ENCODE peak calls at places on chromosome 15, in nine cellular contexts. Y, H, V, T, N, D, P, U and F are unnamed samples.

GRCh38 chr15:39270976-39271375 is 309.9 kb upstream of the THBS1 start:
- DNase-seq in T (no peak), Y (no peak), D (no peak), H (no peak), U (no peak), P (no peak), V (peak; percentile 99), N (peak; percentile 80), F (no peak)

GRCh38 chr15:53910236-53910849 is 67.9 kb upstream of the UNC13C start:
- DNase-seq in H (no peak), U (no peak), D (peak; percentile 30), V (peak; percentile 4), P (no peak), Y (no peak), T (no peak), N (peak; percentile 89), F (peak; percentile 46)

GRCh38 chr15:63107895-63108546 is 13.6 kb upstream of the LACTB start:
- DNase-seq in Y (no peak), N (peak; percentile 95), T (no peak), V (peak; percentile 100), D (peak; percentile 39), P (peak; percentile 34), U (no peak), H (peak; percentile 27), F (peak; percentile 25)

GRCh38 chr15:90037961-90038633 is 37.0 kb downstream of the ZNF710 start:
- DNase-seq in U (peak; percentile 5), Y (peak; percentile 57), T (peak; percentile 13), P (no peak), V (peak; percentile 82), N (peak; percentile 78), H (no peak), D (no peak), F (no peak)

GRCh38 chr15:45539680-45540079 is 17.1 kb upstream of the SLC30A4 start:
- DNase-seq in T (no peak), N (no peak), Y (no peak), H (no peak), V (no peak), U (no peak), D (no peak), P (no peak), F (no peak)

GRCh38 chr15:98282656-98283332 is 322.3 kb downstream of the ARRDC4 start:
- DNase-seq in N (no peak), V (no peak), T (no peak), U (no peak), D (no peak), Y (no peak), H (no peak), P (no peak), F (no peak)

GRCh38 chr15:57509965-57510364 is 81.7 kb upstream of the MYZAP start:
- DNase-seq in Y (no peak), D (no peak), P (no peak), U (no peak), T (no peak), H (no peak), N (no peak), V (peak; percentile 34), F (no peak)

GRCh38 chr15:27679621-27680521 is 419.2 kb downstream of the OCA2 start:
- DNase-seq in P (no peak), Y (no peak), N (no peak), D (no peak), U (no peak), H (no peak), T (no peak), V (peak; percentile 47), F (no peak)

GRCh38 chr15:32851619-32852416 is 134.0 kb downstream of the GREM1 start:
- DNase-seq in T (no peak), D (no peak), U (no peak), Y (no peak), H (no peak), P (no peak), N (peak; percentile 66), V (peak; percentile 87), F (no peak)

GRCh38 chr15:86855962-86856361 is 776.3 kb downstream of the AGBL1 start:
- DNase-seq in P (no peak), D (no peak), Y (no peak), H (no peak), U (no peak), V (no peak), N (no peak), T (no peak), F (no peak)

GRCh38 chr15:38610748-38611147 is 46.1 kb upstream of the RASGRP1 start:
- DNase-seq in D (no peak), H (no peak), U (no peak), V (no peak), P (no peak), N (no peak), Y (peak; percentile 28), T (no peak), F (no peak)

GRCh38 chr15:51315726-51316125 is 22.7 kb downstream of the CYP19A1 start:
- DNase-seq in H (no peak), N (no peak), D (no peak), T (no peak), V (no peak), P (no peak), Y (no peak), U (no peak), F (no peak)

GRCh38 chr15:79430901-79431635 is 1.1 kb upstream of the MINAR1 start:
- DNase-seq in D (no peak), N (no peak), Y (no peak), P (no peak), V (peak; percentile 15), U (no peak), H (no peak), T (no peak), F (no peak)

GRCh38 chr15:35019401-35020327 is 31.6 kb upstream of the ZNF770 start:
- DNase-seq in T (no peak), H (no peak), Y (no peak), U (no peak), N (peak; percentile 57), P (no peak), V (peak; percentile 21), D (no peak), F (no peak)

GRCh38 chr15:90013503-90013937 is 12.4 kb downstream of the ZNF710 start:
- DNase-seq in P (no peak), V (no peak), D (peak; percentile 7), Y (peak; percentile 42), U (no peak), T (no peak), H (no peak), N (no peak), F (peak; percentile 2)

GRCh38 chr15:77944002-77944867 is 133.3 kb downstream of the TBC1D2B start:
- DNase-seq in T (peak; percentile 89), H (peak; percentile 77), Y (peak; percentile 31), D (peak; percentile 88), V (peak; percentile 83), U (peak; percentile 89), N (peak; percentile 52), P (peak; percentile 88), F (peak; percentile 86)

GRCh38 chr15:41562784-41563198 is 3.8 kb downstream of the TYRO3 start:
- DNase-seq in H (no peak), V (peak; percentile 40), P (peak; percentile 33), N (no peak), T (no peak), Y (no peak), U (no peak), D (no peak), F (no peak)
- H3K4me1 ChIP-seq in H (no peaks in the 10 kb centered on the region), V (peaks cover 6% of the 10 kb centered on the region), P (peaks cover 14% of the 10 kb centered on the region), N (peaks cover 16% of the 10 kb centered on the region), T (peaks cover 12% of the 10 kb centered on the region), Y (peaks cover 14% of the 10 kb centered on the region), U (peaks cover 6% of the 10 kb centered on the region), D (peaks cover 14% of the 10 kb centered on the region), F (peaks cover 9% of the 10 kb centered on the region)

DNA sequence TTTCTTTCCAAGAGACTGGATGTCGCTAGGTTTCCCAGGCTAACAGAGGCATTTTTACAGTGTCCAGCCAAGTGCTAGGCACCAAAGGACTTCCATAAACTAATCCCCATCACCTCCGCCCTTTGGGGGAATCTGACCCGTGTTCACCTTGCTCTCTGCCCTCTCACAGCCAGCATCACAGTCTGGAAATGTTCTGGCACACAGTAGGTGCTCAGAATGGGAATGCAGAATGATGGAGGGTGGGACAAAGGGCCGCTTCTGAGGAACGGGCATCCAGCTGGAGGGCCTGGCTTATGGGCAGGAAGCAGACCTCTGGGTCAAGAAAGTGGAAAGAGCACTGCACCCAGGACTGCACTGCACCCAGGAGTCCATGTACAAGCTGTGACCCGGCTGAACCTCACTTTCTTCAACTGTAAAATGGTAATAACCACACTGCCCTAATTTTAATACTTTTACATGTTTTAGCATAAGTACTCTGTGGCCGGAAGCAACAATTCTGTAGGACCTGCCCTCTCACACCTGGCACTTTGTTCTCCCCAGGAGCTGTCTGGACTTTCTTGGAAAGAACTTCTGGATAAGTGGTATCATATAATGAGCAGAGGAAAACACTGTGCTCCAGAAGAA is 901 bp upstream of the NMB start:
- DNase-seq in V (no peak), P (no peak), N (no peak), T (no peak), U (no peak), Y (no peak), H (no peak), D (no peak), F (no peak)
- H3K27ac ChIP-seq in V (no peak overlapping the region), P (peak overlapping the region; percentile 90), N (peak overlapping the region; percentile 30), T (peak overlapping the region; percentile 86), U (peak overlapping the region; percentile 80), Y (peak overlapping the region; percentile 39), H (peak overlapping the region; percentile 75), D (peak overlapping the region; percentile 85), F (peak overlapping the region; percentile 57)

GRCh38 chr15:66708389-66708788 is 6.4 kb downstream of the SMAD6 start:
- DNase-seq in D (no peak), Y (no peak), V (no peak), T (no peak), U (no peak), P (no peak), N (no peak), H (no peak), F (no peak)

GRCh38 chr15:66706225-66706732 is 4.2 kb downstream of the SMAD6 start:
- DNase-seq in D (no peak), H (no peak), N (no peak), T (no peak), V (peak; percentile 36), U (no peak), P (peak; percentile 63), Y (no peak), F (peak; percentile 43)

GRCh38 chr15:66705277-66705927 is 3.4 kb downstream of the SMAD6 start:
- DNase-seq in U (no peak), Y (no peak), T (no peak), D (no peak), N (no peak), H (no peak), V (no peak), P (no peak), F (no peak)

GRCh38 chr15:66707310-66708160 is 5.5 kb downstream of the SMAD6 start:
- DNase-seq in D (peak; percentile 55), H (no peak), V (peak; percentile 65), T (peak; percentile 19), N (no peak), P (peak; percentile 57), U (no peak), Y (no peak), F (peak; percentile 38)

GRCh38 chr15:66706840-66707239 is 4.8 kb downstream of the SMAD6 start:
- DNase-seq in N (no peak), P (no peak), T (no peak), D (no peak), V (no peak), H (no peak), Y (no peak), U (no peak), F (no peak)
- H3K4me1 ChIP-seq in N (peaks cover 14% of the 10 kb centered on the region), P (peaks cover 46% of the 10 kb centered on the region), T (peaks cover 18% of the 10 kb centered on the region), D (peaks cover 45% of the 10 kb centered on the region), V (peaks cover 17% of the 10 kb centered on the region), H (no peaks in the 10 kb centered on the region), Y (peaks cover 11% of the 10 kb centered on the region), U (peaks cover 11% of the 10 kb centered on the region), F (no peaks in the 10 kb centered on the region)

GRCh38 chr15:61830536-61831330 is 229.5 kb downstream of the VPS13C start:
- DNase-seq in U (no peak), N (no peak), D (no peak), H (no peak), Y (no peak), V (no peak), T (no peak), P (no peak), F (no peak)
- H3K27ac ChIP-seq in U (no peak overlapping the region), N (no peak overlapping the region), D (no peak overlapping the region), H (no peak overlapping the region), Y (no peak overlapping the region), V (no peak overlapping the region), T (no peak overlapping the region), P (no peak overlapping the region), F (no peak overlapping the region)